ENCODE peak calls at places on chromosomes 11 and 22, in ten cellular contexts. One of them, this sample, is unnamed.

GRCh38 chr11:130763087-130763980 is 152.9 kb downstream of the SNX19 start:
- DNase-seq in tibial nerve: no peak
- DNase-seq in H1: no peak
- DNase-seq in testis: no peak
- DNase-seq in gastrocnemius medialis: no peak
- DNase-seq in spleen: no peak
- DNase-seq in HCT116: no peak
- DNase-seq in HepG2: no peak
- DNase-seq in transverse colon: no peak
- DNase-seq in uterus: no peak
- DNase-seq in this sample: no peak

GRCh38 chr22:46563381-46564083 is 26.1 kb upstream of the CELSR1 start:
- DNase-seq in HCT116: peak; percentile 57
- DNase-seq in HepG2: peak; percentile 64
- DNase-seq in tibial nerve: peak; percentile 79
- DNase-seq in gastrocnemius medialis: peak; percentile 73
- DNase-seq in testis: peak; percentile 82
- DNase-seq in spleen: peak; percentile 94
- DNase-seq in transverse colon: peak; percentile 92
- DNase-seq in uterus: no peak
- DNase-seq in H1: no peak
- DNase-seq in this sample: peak; percentile 61

GRCh38 chr11:9533053-9533452 is 40.4 kb upstream of the WEE1 start:
- DNase-seq in H1: no peak
- DNase-seq in uterus: no peak
- DNase-seq in HepG2: no peak
- DNase-seq in testis: no peak
- DNase-seq in transverse colon: no peak
- DNase-seq in spleen: no peak
- DNase-seq in HCT116: no peak
- DNase-seq in gastrocnemius medialis: no peak
- DNase-seq in tibial nerve: no peak
- DNase-seq in this sample: peak; percentile 35

GRCh38 chr22:35987994-35988393 is 40.6 kb downstream of the RBFOX2 start:
- DNase-seq in HepG2: peak; percentile 47
- DNase-seq in testis: no peak
- DNase-seq in tibial nerve: no peak
- DNase-seq in spleen: no peak
- DNase-seq in H1: no peak
- DNase-seq in gastrocnemius medialis: no peak
- DNase-seq in HCT116: no peak
- DNase-seq in uterus: no peak
- DNase-seq in transverse colon: no peak
- DNase-seq in this sample: no peak

GRCh38 chr11:597166-597725 is 18.5 kb downstream of the IRF7 start:
- DNase-seq in spleen: no peak
- DNase-seq in testis: no peak
- DNase-seq in H1: no peak
- DNase-seq in HCT116: no peak
- DNase-seq in transverse colon: no peak
- DNase-seq in uterus: no peak
- DNase-seq in tibial nerve: no peak
- DNase-seq in gastrocnemius medialis: no peak
- DNase-seq in HepG2: no peak
- DNase-seq in this sample: no peak

GRCh38 chr11:44632466-44633123 is 67.1 kb downstream of the CD82 start:
- DNase-seq in spleen: peak; percentile 80
- DNase-seq in H1: no peak
- DNase-seq in uterus: no peak
- DNase-seq in tibial nerve: no peak
- DNase-seq in HepG2: peak; percentile 49
- DNase-seq in HCT116: peak; percentile 45
- DNase-seq in transverse colon: peak; percentile 29
- DNase-seq in testis: peak; percentile 41
- DNase-seq in gastrocnemius medialis: peak; percentile 28
- DNase-seq in this sample: peak; percentile 7

GRCh38 chr22:19547620-19548019 is 23.4 kb upstream of the CLDN5 start:
- DNase-seq in HCT116: no peak
- DNase-seq in gastrocnemius medialis: no peak
- DNase-seq in H1: no peak
- DNase-seq in transverse colon: no peak
- DNase-seq in tibial nerve: no peak
- DNase-seq in testis: no peak
- DNase-seq in uterus: no peak
- DNase-seq in HepG2: no peak
- DNase-seq in spleen: no peak
- DNase-seq in this sample: no peak

GRCh38 chr11:129917231-129917630 is 21.9 kb upstream of the NFRKB start:
- DNase-seq in H1: no peak
- DNase-seq in tibial nerve: no peak
- DNase-seq in uterus: no peak
- DNase-seq in testis: no peak
- DNase-seq in HCT116: no peak
- DNase-seq in gastrocnemius medialis: no peak
- DNase-seq in spleen: no peak
- DNase-seq in transverse colon: no peak
- DNase-seq in HepG2: no peak
- DNase-seq in this sample: no peak

GRCh38 chr11:31237819-31238771 is 131.4 kb downstream of the DCDC1 start:
- DNase-seq in transverse colon: no peak
- DNase-seq in HepG2: no peak
- DNase-seq in H1: peak; percentile 7
- DNase-seq in tibial nerve: no peak
- DNase-seq in spleen: no peak
- DNase-seq in gastrocnemius medialis: no peak
- DNase-seq in uterus: no peak
- DNase-seq in testis: no peak
- DNase-seq in HCT116: no peak
- DNase-seq in this sample: no peak

GRCh38 chr11:129223701-129224149 is 31.6 kb upstream of the ARHGAP32 start:
- DNase-seq in HCT116: no peak
- DNase-seq in transverse colon: no peak
- DNase-seq in tibial nerve: no peak
- DNase-seq in testis: no peak
- DNase-seq in spleen: no peak
- DNase-seq in H1: no peak
- DNase-seq in uterus: no peak
- DNase-seq in HepG2: no peak
- DNase-seq in gastrocnemius medialis: no peak
- DNase-seq in this sample: no peak

GRCh38 chr22:31575190-31575589 is 78.9 kb downstream of the SFI1 start:
- DNase-seq in tibial nerve: no peak
- DNase-seq in transverse colon: no peak
- DNase-seq in gastrocnemius medialis: no peak
- DNase-seq in HCT116: no peak
- DNase-seq in HepG2: no peak
- DNase-seq in testis: peak; percentile 94
- DNase-seq in spleen: no peak
- DNase-seq in uterus: no peak
- DNase-seq in H1: no peak
- DNase-seq in this sample: peak; percentile 51

GRCh38 chr22:20885557-20886323 is 26.9 kb downstream of the SNAP29 start:
- DNase-seq in HCT116: peak; percentile 58
- DNase-seq in tibial nerve: peak; percentile 67
- DNase-seq in transverse colon: peak; percentile 90
- DNase-seq in gastrocnemius medialis: peak; percentile 71
- DNase-seq in H1: peak; percentile 69
- DNase-seq in spleen: peak; percentile 90
- DNase-seq in uterus: peak; percentile 70
- DNase-seq in testis: peak; percentile 86
- DNase-seq in HepG2: peak; percentile 85
- DNase-seq in this sample: peak; percentile 87

GRCh38 chr11:113305440-113306336 is 8.7 kb upstream of the TTC12 start:
- DNase-seq in uterus: peak; percentile 60
- DNase-seq in HepG2: peak; percentile 32
- DNase-seq in HCT116: peak; percentile 53
- DNase-seq in gastrocnemius medialis: peak; percentile 69
- DNase-seq in transverse colon: peak; percentile 77
- DNase-seq in H1: peak; percentile 41
- DNase-seq in spleen: peak; percentile 91
- DNase-seq in testis: peak; percentile 86
- DNase-seq in tibial nerve: peak; percentile 73
- DNase-seq in this sample: peak; percentile 76

GRCh38 chr11:75492181-75492820 is 33.4 kb downstream of the GDPD5 start:
- DNase-seq in gastrocnemius medialis: no peak
- DNase-seq in testis: no peak
- DNase-seq in H1: peak; percentile 21
- DNase-seq in transverse colon: peak; percentile 32
- DNase-seq in HepG2: no peak
- DNase-seq in spleen: peak; percentile 85
- DNase-seq in uterus: no peak
- DNase-seq in HCT116: no peak
- DNase-seq in tibial nerve: no peak
- DNase-seq in this sample: no peak
- TF ChIP-seq POLR2A in gastrocnemius medialis: no peak
- TF ChIP-seq POLR2A in testis: no peak
- TF ChIP-seq POLR2A in H1: no peak
- TF ChIP-seq POLR2A in transverse colon: no peak
- TF ChIP-seq POLR2A in HepG2: no peak
- TF ChIP-seq POLR2A in spleen: no peak
- TF ChIP-seq POLR2A in uterus: no peak
- TF ChIP-seq POLR2A in HCT116: no peak
- TF ChIP-seq POLR2A in tibial nerve: no peak
- TF ChIP-seq POLR2A in this sample: no peak

DNA sequence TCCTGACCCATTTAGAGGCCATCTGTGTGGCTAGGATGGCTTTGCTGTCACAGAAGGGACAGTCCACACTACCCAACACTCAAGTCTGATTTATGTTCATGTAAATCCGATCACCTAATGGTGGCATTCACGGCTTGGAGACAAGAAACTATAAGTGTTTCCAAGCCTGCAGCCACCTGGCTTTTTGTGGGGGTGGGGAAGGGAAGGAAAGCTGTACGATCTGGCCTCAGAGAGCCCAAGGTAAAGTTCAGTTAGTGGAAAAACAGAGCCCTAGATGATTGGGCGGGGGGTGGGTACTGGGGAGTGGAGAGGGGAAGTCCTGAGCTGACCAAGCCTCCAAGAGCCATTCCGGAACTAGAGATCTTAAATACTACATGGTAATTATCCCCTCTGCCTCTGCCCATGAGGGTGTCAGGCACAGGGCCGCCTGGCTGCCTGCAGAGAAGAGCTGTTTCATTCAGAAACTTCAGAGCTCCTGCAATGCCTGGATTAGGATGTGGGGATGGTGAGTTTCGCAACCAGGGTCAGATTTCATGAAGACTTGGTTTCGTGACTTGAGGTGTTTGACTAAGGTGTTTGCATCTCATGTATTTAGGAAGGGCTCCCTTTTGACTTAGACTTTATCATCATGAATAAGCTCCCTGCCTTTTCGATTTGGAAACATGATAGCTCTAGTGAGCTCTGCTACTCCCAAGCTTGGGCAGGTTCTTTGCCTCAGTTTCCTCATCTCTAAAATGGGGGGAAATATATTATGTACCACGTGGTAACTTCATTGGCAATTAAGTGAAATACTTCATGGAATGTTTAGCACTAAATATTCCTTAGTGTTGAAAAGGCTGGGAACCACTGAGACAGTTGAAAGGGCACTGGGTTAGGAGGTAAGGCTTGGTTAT is 9.0 kb downstream of the TIMP3 start:
- DNase-seq in uterus: no peak
- DNase-seq in spleen: no peak
- DNase-seq in HCT116: no peak
- DNase-seq in gastrocnemius medialis: no peak
- DNase-seq in H1: no peak
- DNase-seq in transverse colon: no peak
- DNase-seq in testis: no peak
- DNase-seq in HepG2: no peak
- DNase-seq in tibial nerve: no peak
- DNase-seq in this sample: no peak
- H3K4me1 ChIP-seq in uterus: no peaks in the 10 kb centered on the region
- H3K4me1 ChIP-seq in spleen: peaks cover 89% of the 10 kb centered on the region
- H3K4me1 ChIP-seq in HCT116: no peaks in the 10 kb centered on the region
- H3K4me1 ChIP-seq in gastrocnemius medialis: peaks cover 36% of the 10 kb centered on the region
- H3K4me1 ChIP-seq in H1: peaks cover 4% of the 10 kb centered on the region
- H3K4me1 ChIP-seq in transverse colon: peaks cover 35% of the 10 kb centered on the region
- H3K4me1 ChIP-seq in testis: no peaks in the 10 kb centered on the region
- H3K4me1 ChIP-seq in HepG2: peaks cover 65% of the 10 kb centered on the region
- H3K4me1 ChIP-seq in tibial nerve: peaks cover 96% of the 10 kb centered on the region
- H3K4me1 ChIP-seq in this sample: no peaks in the 10 kb centered on the region

DNA sequence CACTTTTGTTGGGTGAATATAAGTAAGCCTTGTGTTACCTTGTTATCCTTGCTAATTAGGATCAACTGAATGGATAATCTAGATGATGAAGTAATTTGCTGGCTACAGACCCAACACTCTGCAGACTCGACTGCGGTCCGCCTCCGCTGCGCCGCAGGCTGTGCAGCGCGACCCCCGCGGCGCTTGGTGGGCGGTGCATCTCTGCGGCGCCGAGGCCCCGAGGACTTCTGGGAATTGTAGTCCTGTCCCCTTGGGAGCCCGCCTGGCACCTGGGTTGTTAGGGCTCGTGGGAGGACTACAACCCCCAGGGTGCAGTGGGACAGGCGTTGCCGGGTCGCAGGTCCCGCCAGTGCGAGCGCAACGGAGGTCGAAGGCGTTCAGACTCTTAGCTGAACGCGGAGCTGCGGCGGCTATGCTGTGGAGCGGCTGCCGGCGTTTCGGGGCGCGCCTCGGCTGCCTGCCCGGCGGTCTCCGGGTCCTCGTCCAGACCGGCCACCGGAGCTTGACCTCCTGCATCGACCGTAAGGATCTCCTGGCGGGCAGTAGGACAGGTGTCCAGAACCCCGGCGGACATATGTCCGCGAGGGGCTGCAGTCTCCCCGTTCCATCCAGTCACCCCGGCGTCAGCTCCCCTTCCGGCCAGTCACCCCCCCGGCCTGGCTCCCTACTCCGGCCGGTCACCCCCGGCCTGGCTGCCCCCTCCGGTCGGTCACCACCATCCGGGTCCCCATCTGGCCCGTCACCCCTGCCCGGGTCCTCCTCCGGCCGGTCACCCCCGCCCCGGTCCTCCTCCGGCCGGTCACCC is at the start of the genes ACAD8 and THYN1:
- DNase-seq in HepG2: peak; percentile 93
- DNase-seq in spleen: peak; percentile 99
- DNase-seq in tibial nerve: peak; percentile 95
- DNase-seq in uterus: peak; percentile 97
- DNase-seq in HCT116: peak; percentile 90
- DNase-seq in testis: peak; percentile 98
- DNase-seq in gastrocnemius medialis: peak; percentile 96
- DNase-seq in H1: peak; percentile 92
- DNase-seq in transverse colon: peak; percentile 97
- DNase-seq in this sample: peak; percentile 96
- TF ChIP-seq POLR2A in HepG2: peak; percentile 65
- TF ChIP-seq POLR2A in spleen: peak; percentile 74
- TF ChIP-seq POLR2A in tibial nerve: peak; percentile 47
- TF ChIP-seq POLR2A in uterus: peak; percentile 61
- TF ChIP-seq POLR2A in HCT116: peak; percentile 86
- TF ChIP-seq POLR2A in testis: no peak
- TF ChIP-seq POLR2A in gastrocnemius medialis: peak; percentile 61
- TF ChIP-seq POLR2A in H1: peak; percentile 38
- TF ChIP-seq POLR2A in transverse colon: peak; percentile 74
- TF ChIP-seq POLR2A in this sample: peak; percentile 64

DNA sequence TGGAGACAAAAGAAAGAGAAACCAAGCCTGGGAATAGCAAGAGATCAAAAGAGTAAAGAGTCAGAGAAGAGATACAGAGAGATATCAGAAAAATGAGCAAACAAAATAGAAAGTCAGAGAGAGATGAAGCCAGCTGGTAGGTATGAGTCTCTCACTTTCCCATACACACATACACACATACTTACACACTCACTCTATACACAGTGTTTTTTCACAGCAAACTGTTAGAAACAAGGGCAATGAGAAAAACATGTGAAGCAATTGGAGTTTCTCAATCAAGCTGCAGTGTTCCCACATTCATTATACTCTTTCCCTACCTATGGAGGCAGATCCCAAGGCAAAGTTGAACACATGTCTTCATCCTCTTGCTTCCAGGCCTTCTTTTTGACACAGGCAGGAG is 2.6 kb upstream of the NLRP10 start:
- DNase-seq in testis: no peak
- DNase-seq in HCT116: no peak
- DNase-seq in transverse colon: no peak
- DNase-seq in HepG2: no peak
- DNase-seq in uterus: no peak
- DNase-seq in tibial nerve: no peak
- DNase-seq in gastrocnemius medialis: no peak
- DNase-seq in spleen: no peak
- DNase-seq in H1: no peak
- DNase-seq in this sample: no peak
- H3K4me1 ChIP-seq in testis: no peaks in the 10 kb centered on the region
- H3K4me1 ChIP-seq in HCT116: no peaks in the 10 kb centered on the region
- H3K4me1 ChIP-seq in transverse colon: no peaks in the 10 kb centered on the region
- H3K4me1 ChIP-seq in HepG2: no peaks in the 10 kb centered on the region
- H3K4me1 ChIP-seq in uterus: no peaks in the 10 kb centered on the region
- H3K4me1 ChIP-seq in tibial nerve: no peaks in the 10 kb centered on the region
- H3K4me1 ChIP-seq in gastrocnemius medialis: no peaks in the 10 kb centered on the region
- H3K4me1 ChIP-seq in spleen: no peaks in the 10 kb centered on the region
- H3K4me1 ChIP-seq in H1: peaks cover 6% of the 10 kb centered on the region
- H3K4me1 ChIP-seq in this sample: no peaks in the 10 kb centered on the region